ENCODE peak calls at places on chromosomes 5 and 9, in seven cellular contexts. Q is stimulated activated CD4-positive, alpha-beta T cell treated with anti-CD3 and anti-CD28 coated beads, Interleukin-2, amount 100 ng/mL, for 24 hours; Y is LHCN-M2; H is ELF-1; O is activated T-helper 1 cell treated with Interleukin-2 at 50 U/mL for 16 hours; Z is activated CD4-positive, CD25-positive, alpha-beta regulatory T cell; M is AG08395. V is an unnamed sample.

GRCh38 chr9:124680714-124681390 is 90.3 kb downstream of the NR6A1 start:
- DNase-seq in Q (no peak), Y (no peak), H (no peak), O (no peak), Z (no peak), M (no peak), V (no peak)

GRCh38 chr9:16460711-16461110 is 409.8 kb downstream of the BNC2 start:
- DNase-seq in Q (no peak), Y (no peak), H (no peak), O (no peak), Z (no peak), M (no peak), V (no peak)

GRCh38 chr9:90872835-90873294 is 71.2 kb downstream of the SYK start:
- DNase-seq in Q (no peak), Y (peak), H (no peak), O (no peak), Z (no peak), M (no peak), V (no peak)

GRCh38 chr9:138103824-138104206 is 226.2 kb downstream of the CACNA1B start:
- DNase-seq in Q (no peak), Y (no peak), H (no peak), O (no peak), Z (no peak), M (no peak), V (no peak)

GRCh38 chr9:18699749-18700148 is 225.8 kb downstream of the ADAMTSL1 start:
- DNase-seq in Q (no peak), Y (peak), H (no peak), O (no peak), Z (no peak), M (no peak), V (no peak)

GRCh38 chr5:177458912-177459350 is 12.3 kb downstream of the PRR7 start:
- DNase-seq in Q (no peak), Y (no peak), H (no peak), O (no peak), Z (no peak), M (no peak), V (no peak)

GRCh38 chr5:117794847-117795246 is 1193.5 kb downstream of the DTWD2 start:
- DNase-seq in Q (no peak), Y (peak), H (no peak), O (no peak), Z (no peak), M (peak), V (no peak)

GRCh38 chr5:389197-389821 is 53.7 kb upstream of the EXOC3 start:
- DNase-seq in Q (no peak), Y (no peak), H (no peak), O (no peak), Z (no peak), M (no peak), V (no peak)

GRCh38 chr5:113038714-113039113 is 62.1 kb downstream of the DCP2 start:
- DNase-seq in Q (no peak), Y (peak), H (no peak), O (no peak), Z (no peak), M (peak), V (peak)

GRCh38 chr5:177303121-177303924 is at the start of the genes PRELID1 and RAB24:
- DNase-seq in Q (peak), Y (peak), H (peak), O (peak), Z (peak), M (peak), V (peak)

V was measured in AG20443.